ENCODE peak calls at places on chromosomes 7 and 10, in seven cellular contexts. One of them, this sample, is unnamed.

GRCh38 chr10:128268015-128268722 is 141.9 kb upstream of the MKI67 start:
- DNase-seq in heart left ventricle: no peak
- DNase-seq in esophagus muscularis mucosa: no peak
- DNase-seq in HCT116: peak; percentile 31
- DNase-seq in IMR-90: no peak
- DNase-seq in tibial nerve: no peak
- DNase-seq in Peyer's patch: no peak
- DNase-seq in this sample: no peak

GRCh38 chr10:51010977-51011376 is 63.3 kb upstream of the PRKG1 start:
- DNase-seq in esophagus muscularis mucosa: no peak
- DNase-seq in Peyer's patch: no peak
- DNase-seq in tibial nerve: no peak
- DNase-seq in HCT116: peak; percentile 31
- DNase-seq in IMR-90: peak; percentile 54
- DNase-seq in heart left ventricle: no peak
- DNase-seq in this sample: no peak

GRCh38 chr10:101308051-101308450 is 45.9 kb upstream of the BTRC start:
- DNase-seq in tibial nerve: no peak
- DNase-seq in Peyer's patch: no peak
- DNase-seq in heart left ventricle: no peak
- DNase-seq in HCT116: no peak
- DNase-seq in esophagus muscularis mucosa: no peak
- DNase-seq in IMR-90: no peak
- DNase-seq in this sample: no peak

GRCh38 chr10:129717816-129718547 is 246.1 kb downstream of the EBF3 start:
- DNase-seq in esophagus muscularis mucosa: no peak
- DNase-seq in Peyer's patch: peak; percentile 25
- DNase-seq in heart left ventricle: peak; percentile 25
- DNase-seq in tibial nerve: no peak
- DNase-seq in IMR-90: no peak
- DNase-seq in HCT116: no peak
- DNase-seq in this sample: no peak

GRCh38 chr10:97017474-97017903 is 168.3 kb downstream of the SLIT1 start:
- DNase-seq in HCT116: no peak
- DNase-seq in tibial nerve: no peak
- DNase-seq in IMR-90: no peak
- DNase-seq in Peyer's patch: no peak
- DNase-seq in esophagus muscularis mucosa: no peak
- DNase-seq in heart left ventricle: no peak
- DNase-seq in this sample: peak; percentile 5

GRCh38 chr10:36263871-36264270 is 621.8 kb upstream of the FZD8 start:
- DNase-seq in tibial nerve: no peak
- DNase-seq in HCT116: no peak
- DNase-seq in Peyer's patch: no peak
- DNase-seq in esophagus muscularis mucosa: no peak
- DNase-seq in IMR-90: no peak
- DNase-seq in heart left ventricle: no peak
- DNase-seq in this sample: no peak

GRCh38 chr10:83925133-83925532 is 214.2 kb upstream of the GHITM start:
- DNase-seq in tibial nerve: no peak
- DNase-seq in HCT116: no peak
- DNase-seq in heart left ventricle: no peak
- DNase-seq in IMR-90: no peak
- DNase-seq in esophagus muscularis mucosa: no peak
- DNase-seq in Peyer's patch: no peak
- DNase-seq in this sample: no peak

GRCh38 chr7:101941481-101942383 is 124.3 kb downstream of the CUX1 start:
- DNase-seq in tibial nerve: no peak
- DNase-seq in IMR-90: peak; percentile 72
- DNase-seq in HCT116: peak; percentile 74
- DNase-seq in Peyer's patch: no peak
- DNase-seq in heart left ventricle: no peak
- DNase-seq in esophagus muscularis mucosa: no peak
- DNase-seq in this sample: peak; percentile 43

GRCh38 chr10:112775892-112776679 is 174.0 kb upstream of the TCF7L2 start:
- DNase-seq in IMR-90: no peak
- DNase-seq in tibial nerve: no peak
- DNase-seq in Peyer's patch: peak; percentile 57
- DNase-seq in esophagus muscularis mucosa: peak; percentile 62
- DNase-seq in HCT116: no peak
- DNase-seq in heart left ventricle: no peak
- DNase-seq in this sample: no peak

GRCh38 chr10:88433551-88434186 is 149.4 kb downstream of the RNLS start:
- DNase-seq in heart left ventricle: no peak
- DNase-seq in HCT116: no peak
- DNase-seq in tibial nerve: no peak
- DNase-seq in esophagus muscularis mucosa: no peak
- DNase-seq in Peyer's patch: no peak
- DNase-seq in IMR-90: no peak
- DNase-seq in this sample: no peak

GRCh38 chr10:32386623-32387022 is 39.7 kb upstream of the EPC1 start:
- DNase-seq in HCT116: no peak
- DNase-seq in heart left ventricle: no peak
- DNase-seq in esophagus muscularis mucosa: no peak
- DNase-seq in Peyer's patch: no peak
- DNase-seq in IMR-90: peak; percentile 27
- DNase-seq in tibial nerve: no peak
- DNase-seq in this sample: no peak

GRCh38 chr10:28678687-28679457 is 1.6 kb downstream of the BAMBI start:
- DNase-seq in IMR-90: peak; percentile 24
- DNase-seq in Peyer's patch: no peak
- DNase-seq in tibial nerve: no peak
- DNase-seq in esophagus muscularis mucosa: no peak
- DNase-seq in heart left ventricle: no peak
- DNase-seq in HCT116: no peak
- DNase-seq in this sample: no peak
- H3K27me3 ChIP-seq in IMR-90: peaks cover 24% of the 10 kb centered on the region
- H3K27me3 ChIP-seq in Peyer's patch: peaks cover 3% of the 10 kb centered on the region
- H3K27me3 ChIP-seq in tibial nerve: no peaks in the 10 kb centered on the region
- H3K27me3 ChIP-seq in esophagus muscularis mucosa: peaks cover 44% of the 10 kb centered on the region
- H3K27me3 ChIP-seq in heart left ventricle: peaks cover 5% of the 10 kb centered on the region
- H3K27me3 ChIP-seq in HCT116: peaks cover 6% of the 10 kb centered on the region
- H3K27me3 ChIP-seq in this sample: peaks cover 4% of the 10 kb centered on the region

DNA sequence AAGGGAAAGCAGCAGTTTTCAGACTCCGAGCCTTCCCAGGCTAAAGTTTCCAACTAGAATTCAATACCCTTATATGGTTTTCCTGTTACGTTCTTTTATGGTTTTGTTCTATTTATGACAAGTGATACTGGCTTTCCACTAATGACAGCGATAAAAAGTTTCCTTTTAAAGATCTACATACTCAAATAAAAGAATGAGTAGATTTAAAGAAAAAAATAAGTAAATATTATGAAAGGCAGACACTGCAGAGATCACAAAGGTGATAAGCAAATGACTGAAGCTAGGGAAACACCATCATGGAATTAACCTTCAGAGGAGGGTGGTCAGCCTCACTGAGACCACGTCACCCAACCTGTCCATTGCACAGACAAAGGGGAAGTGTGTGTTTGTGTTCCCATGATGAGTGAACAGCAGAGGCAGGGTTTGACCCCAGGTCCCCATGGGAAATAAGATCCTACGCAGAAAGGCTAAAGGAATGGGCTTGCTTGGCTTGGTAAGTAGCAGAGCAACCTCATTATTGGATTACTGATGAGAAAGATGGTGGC is 4.0 kb downstream of the VSIR start:
- DNase-seq in heart left ventricle: no peak
- DNase-seq in HCT116: no peak
- DNase-seq in Peyer's patch: no peak
- DNase-seq in esophagus muscularis mucosa: no peak
- DNase-seq in IMR-90: peak; percentile 31
- DNase-seq in tibial nerve: no peak
- DNase-seq in this sample: peak; percentile 4
- H3K27ac ChIP-seq in heart left ventricle: peak overlapping the region; percentile 96
- H3K27ac ChIP-seq in HCT116: no peak overlapping the region
- H3K27ac ChIP-seq in Peyer's patch: peak overlapping the region; percentile 85
- H3K27ac ChIP-seq in esophagus muscularis mucosa: peak overlapping the region; percentile 97
- H3K27ac ChIP-seq in IMR-90: peak overlapping the region; percentile 66
- H3K27ac ChIP-seq in tibial nerve: peak overlapping the region; percentile 98
- H3K27ac ChIP-seq in this sample: peak overlapping the region; percentile 64

GRCh38 chr7:155644971-155645509 is 579 bp downstream of the RBM33 start:
- DNase-seq in tibial nerve: no peak
- DNase-seq in Peyer's patch: peak; percentile 63
- DNase-seq in esophagus muscularis mucosa: no peak
- DNase-seq in heart left ventricle: no peak
- DNase-seq in HCT116: no peak
- DNase-seq in IMR-90: no peak
- DNase-seq in this sample: peak; percentile 56
- TF ChIP-seq POLR2A in tibial nerve: no peak
- TF ChIP-seq POLR2A in Peyer's patch: no peak
- TF ChIP-seq POLR2A in esophagus muscularis mucosa: no peak
- TF ChIP-seq POLR2A in heart left ventricle: no peak
- TF ChIP-seq POLR2A in HCT116: no peak
- TF ChIP-seq POLR2A in IMR-90: no peak
- TF ChIP-seq POLR2A in this sample: no peak

GRCh38 chr7:27148776-27149641 is 1.4 kb upstream of the HOXA6 start:
- DNase-seq in IMR-90: no peak
- DNase-seq in HCT116: no peak
- DNase-seq in tibial nerve: no peak
- DNase-seq in heart left ventricle: peak; percentile 37
- DNase-seq in esophagus muscularis mucosa: no peak
- DNase-seq in Peyer's patch: peak; percentile 51
- DNase-seq in this sample: no peak

GRCh38 chr7:27148031-27148775 is 629 bp upstream of the HOXA6 start:
- DNase-seq in IMR-90: no peak
- DNase-seq in Peyer's patch: peak; percentile 72
- DNase-seq in esophagus muscularis mucosa: no peak
- DNase-seq in tibial nerve: no peak
- DNase-seq in heart left ventricle: peak; percentile 51
- DNase-seq in HCT116: no peak
- DNase-seq in this sample: no peak

GRCh38 chr7:27151341-27151944 is 940 bp downstream of the HOXA3 start:
- DNase-seq in esophagus muscularis mucosa: no peak
- DNase-seq in Peyer's patch: no peak
- DNase-seq in IMR-90: no peak
- DNase-seq in tibial nerve: no peak
- DNase-seq in heart left ventricle: peak; percentile 54
- DNase-seq in HCT116: no peak
- DNase-seq in this sample: no peak

GRCh38 chr7:27150568-27151340 is 1.6 kb downstream of the HOXA3 start:
- DNase-seq in Peyer's patch: peak; percentile 89
- DNase-seq in HCT116: no peak
- DNase-seq in IMR-90: peak; percentile 78
- DNase-seq in esophagus muscularis mucosa: no peak
- DNase-seq in tibial nerve: no peak
- DNase-seq in heart left ventricle: peak; percentile 80
- DNase-seq in this sample: peak; percentile 74

GRCh38 chr7:27149817-27150567 is 2.4 kb downstream of the HOXA3 start:
- DNase-seq in Peyer's patch: peak; percentile 53
- DNase-seq in esophagus muscularis mucosa: no peak
- DNase-seq in heart left ventricle: peak; percentile 61
- DNase-seq in IMR-90: no peak
- DNase-seq in HCT116: no peak
- DNase-seq in tibial nerve: no peak
- DNase-seq in this sample: no peak
- H3K27me3 ChIP-seq in Peyer's patch: no peaks in the 10 kb centered on the region
- H3K27me3 ChIP-seq in esophagus muscularis mucosa: peaks cover 89% of the 10 kb centered on the region
- H3K27me3 ChIP-seq in heart left ventricle: peaks cover 99% of the 10 kb centered on the region
- H3K27me3 ChIP-seq in IMR-90: no peaks in the 10 kb centered on the region
- H3K27me3 ChIP-seq in HCT116: no peaks in the 10 kb centered on the region
- H3K27me3 ChIP-seq in tibial nerve: no peaks in the 10 kb centered on the region
- H3K27me3 ChIP-seq in this sample: peaks cover 30% of the 10 kb centered on the region

GRCh38 chr7:155166673-155167370 is 96.7 kb downstream of the HTR5A start:
- DNase-seq in tibial nerve: no peak
- DNase-seq in esophagus muscularis mucosa: peak; percentile 85
- DNase-seq in Peyer's patch: peak; percentile 53
- DNase-seq in IMR-90: peak; percentile 46
- DNase-seq in heart left ventricle: no peak
- DNase-seq in HCT116: peak; percentile 72
- DNase-seq in this sample: no peak
- H3K27ac ChIP-seq in tibial nerve: no peak overlapping the region
- H3K27ac ChIP-seq in esophagus muscularis mucosa: no peak overlapping the region
- H3K27ac ChIP-seq in Peyer's patch: no peak overlapping the region
- H3K27ac ChIP-seq in IMR-90: no peak overlapping the region
- H3K27ac ChIP-seq in heart left ventricle: no peak overlapping the region
- H3K27ac ChIP-seq in HCT116: no peak overlapping the region
- H3K27ac ChIP-seq in this sample: no peak overlapping the region

DNA sequence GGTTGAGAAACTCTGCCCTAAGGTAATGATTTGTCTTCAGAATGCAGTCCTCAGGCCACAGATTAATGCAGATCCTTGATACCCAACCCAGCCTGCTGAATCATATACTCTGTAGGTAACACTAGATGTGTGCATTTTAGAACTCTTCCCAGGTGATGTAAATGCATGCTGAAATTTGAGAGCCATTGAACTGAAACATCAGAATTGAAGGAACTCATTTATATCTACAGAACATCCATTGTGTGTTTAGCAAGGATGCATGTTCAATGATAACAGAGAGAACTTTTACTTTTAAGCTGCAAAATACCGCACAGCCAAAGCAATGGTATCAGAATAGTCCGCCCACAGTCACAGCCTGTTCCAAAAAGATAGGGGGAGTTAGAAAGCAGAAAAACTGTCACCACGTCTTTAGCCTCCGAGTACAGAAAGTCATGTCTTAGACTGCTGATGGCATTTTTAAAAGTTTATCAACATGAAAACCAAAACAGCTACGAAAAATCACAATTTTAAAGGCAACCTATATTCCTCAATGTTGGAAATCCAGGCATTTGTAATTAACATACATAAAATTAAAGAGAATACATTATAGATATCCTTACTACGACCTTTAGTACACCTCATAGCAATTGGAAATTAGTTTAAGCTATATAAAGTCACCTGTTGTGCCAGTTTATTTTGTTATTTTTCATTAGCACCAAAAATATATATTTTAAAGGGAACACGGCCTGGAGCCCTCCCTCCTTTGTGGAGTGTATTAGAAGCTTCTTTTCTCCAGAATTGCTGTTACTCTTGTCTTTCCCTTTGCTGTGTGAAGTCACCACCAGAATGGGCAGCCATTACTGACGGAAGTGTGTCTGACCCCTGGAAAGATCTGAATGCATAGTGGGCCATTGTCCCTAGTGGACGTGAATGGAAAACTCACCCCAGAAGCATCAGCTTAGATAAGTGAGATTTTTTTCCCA is 65.8 kb upstream of the PRKAR2B start:
- DNase-seq in Peyer's patch: no peak
- DNase-seq in IMR-90: no peak
- DNase-seq in HCT116: no peak
- DNase-seq in esophagus muscularis mucosa: no peak
- DNase-seq in heart left ventricle: no peak
- DNase-seq in tibial nerve: no peak
- DNase-seq in this sample: no peak
- TF ChIP-seq POLR2A in Peyer's patch: no peak
- TF ChIP-seq POLR2A in IMR-90: no peak
- TF ChIP-seq POLR2A in HCT116: no peak
- TF ChIP-seq POLR2A in esophagus muscularis mucosa: no peak
- TF ChIP-seq POLR2A in heart left ventricle: no peak
- TF ChIP-seq POLR2A in tibial nerve: no peak
- TF ChIP-seq POLR2A in this sample: no peak

GRCh38 chr7:104328970-104329825 is 795 bp downstream of the LHFPL3 start:
- DNase-seq in esophagus muscularis mucosa: no peak
- DNase-seq in heart left ventricle: peak; percentile 56
- DNase-seq in tibial nerve: no peak
- DNase-seq in Peyer's patch: no peak
- DNase-seq in HCT116: no peak
- DNase-seq in IMR-90: no peak
- DNase-seq in this sample: no peak
- H3K27me3 ChIP-seq in esophagus muscularis mucosa: peaks cover 66% of the 10 kb centered on the region
- H3K27me3 ChIP-seq in heart left ventricle: peaks cover 36% of the 10 kb centered on the region
- H3K27me3 ChIP-seq in tibial nerve: no peaks in the 10 kb centered on the region
- H3K27me3 ChIP-seq in Peyer's patch: peaks cover 15% of the 10 kb centered on the region
- H3K27me3 ChIP-seq in HCT116: peaks cover 32% of the 10 kb centered on the region
- H3K27me3 ChIP-seq in IMR-90: peaks cover 31% of the 10 kb centered on the region
- H3K27me3 ChIP-seq in this sample: peaks cover 18% of the 10 kb centered on the region